ENCODE peak calls at places on chromosomes 12 and 14, in five cellular contexts. B is activated B cell treated with CpG ODN at 0.5 μM for 24 hours; Q is activated CD4-positive, CD25-positive, alpha-beta regulatory T cell; A is fibroblast of lung; S is right atrium auricular region. O is an unnamed sample.

GRCh38 chr12:31558521-31558920 is 32.4 kb downstream of the DENND5B start:
- DNase-seq in S (no peak), B (no peak), A (peak), Q (no peak), O (no peak)

GRCh38 chr12:107775093-107775721 is 703 bp downstream of the ASCL4 start:
- DNase-seq in S (no peak), B (no peak), Q (no peak), A (no peak), O (no peak)

GRCh38 chr12:28486521-28486920 is 296.3 kb downstream of the CCDC91 start:
- DNase-seq in S (no peak), Q (no peak), A (peak), B (no peak), O (no peak)

GRCh38 chr12:24728366-24728765 is 220.5 kb downstream of the BCAT1 start:
- DNase-seq in S (no peak), A (peak), Q (no peak), B (no peak), O (no peak)

GRCh38 chr12:67091678-67092077 is 177.5 kb upstream of the CAND1 start:
- DNase-seq in Q (no peak), B (no peak), S (no peak), A (no peak), O (no peak)

GRCh38 chr14:71488703-71489141 is 443.5 kb upstream of the RGS6 start:
- DNase-seq in S (no peak), B (no peak), A (peak), Q (no peak), O (no peak)

GRCh38 chr12:69570545-69571399 is 14.5 kb upstream of the CCT2 start:
- DNase-seq in A (peak), Q (no peak), B (no peak), S (no peak), O (no peak)

GRCh38 chr14:81161088-81161487 is 59.7 kb downstream of the GTF2A1 start:
- DNase-seq in B (no peak), S (no peak), Q (no peak), A (no peak), O (no peak)

GRCh38 chr14:103315368-103315911 is 18.6 kb upstream of the EIF5 start:
- DNase-seq in S (peak), B (no peak), A (peak), Q (no peak), O (no peak)

GRCh38 chr14:101854366-101854765 is 92.9 kb downstream of the PPP2R5C start:
- DNase-seq in S (no peak), B (no peak), A (no peak), Q (no peak), O (peak)

GRCh38 chr12:110590806-110591326 is 7.7 kb upstream of the PPTC7 start:
- DNase-seq in S (no peak), B (no peak), A (no peak), Q (no peak), O (no peak)

GRCh38 chr12:123771261-123771660 is 9.2 kb downstream of the DNAH10 start:
- DNase-seq in S (no peak), Q (no peak), B (no peak), A (no peak), O (no peak)

GRCh38 chr12:66662179-66662578 is 16.7 kb downstream of the GRIP1 start:
- DNase-seq in B (no peak), A (no peak), S (no peak), Q (no peak), O (no peak)

GRCh38 chr12:100234591-100235304 is 32.1 kb downstream of the DEPDC4 start:
- DNase-seq in Q (no peak), A (peak), B (no peak), S (no peak), O (no peak)

GRCh38 chr12:23504043-23504442 is 445.4 kb downstream of the SOX5 start:
- DNase-seq in A (no peak), Q (no peak), B (no peak), S (no peak), O (no peak)

GRCh38 chr12:11228268-11228879 is 41.1 kb downstream of the PRB3 start:
- DNase-seq in Q (no peak), B (no peak), A (peak), S (no peak), O (no peak)

GRCh38 chr12:31586703-31587102 is 4.2 kb downstream of the DENND5B start:
- DNase-seq in A (no peak), Q (no peak), S (no peak), B (no peak), O (no peak)

GRCh38 chr12:27969901-27970390 is 2.6 kb downstream of the PTHLH start:
- DNase-seq in B (no peak), S (no peak), Q (no peak), A (peak), O (no peak)

GRCh38 chr12:84186433-84186832 is 726.2 kb downstream of the SLC6A15 start:
- DNase-seq in Q (no peak), S (no peak), B (no peak), A (no peak), O (no peak)

GRCh38 chr12:59904874-59905521 is 309.2 kb downstream of the SLC16A7 start:
- DNase-seq in S (no peak), A (peak), B (no peak), Q (no peak), O (no peak)

GRCh38 chr12:121911824-121912585 is 6.4 kb upstream of the CFAP251 start:
- DNase-seq in S (no peak), Q (no peak), A (no peak), B (no peak), O (no peak)

GRCh38 chr12:52171950-52172512 is 19.8 kb downstream of the KRT80 start:
- DNase-seq in B (no peak), A (peak), S (no peak), Q (no peak), O (peak)

GRCh38 chr14:20652996-20653975 is 11.8 kb upstream of the OR6S1 start:
- DNase-seq in Q (no peak), A (peak), S (peak), B (no peak), O (no peak)

GRCh38 chr14:60220917-60221316 is 28.1 kb upstream of the PPM1A start:
- DNase-seq in Q (no peak), A (no peak), S (no peak), B (no peak), O (no peak)

GRCh38 chr12:19474147-19474546 is 34.9 kb downstream of the AEBP2 start:
- DNase-seq in A (no peak), B (no peak), Q (no peak), S (no peak), O (no peak)

GRCh38 chr12:12297201-12297830 is 30.5 kb upstream of the LRP6 start:
- DNase-seq in S (no peak), B (no peak), A (no peak), Q (no peak), O (no peak)

GRCh38 chr12:6607751-6608591 is 792 bp upstream of the CHD4 start:
- DNase-seq in S (peak), B (no peak), A (peak), Q (no peak), O (no peak)

GRCh38 chr14:105011312-105011990 is 9.4 kb downstream of the CDCA4 start:
- DNase-seq in Q (no peak), A (no peak), B (no peak), S (no peak), O (no peak)

GRCh38 chr12:53611304-53611703 is 14.9 kb downstream of the ATF7 start:
- DNase-seq in S (no peak), Q (no peak), A (no peak), B (no peak), O (no peak)

GRCh38 chr12:107415066-107415465 is 270.5 kb upstream of the PWP1 start:
- DNase-seq in B (no peak), A (peak), S (no peak), Q (no peak), O (no peak)

GRCh38 chr12:74728006-74728405 is 190.4 kb downstream of the ATXN7L3B start:
- DNase-seq in Q (no peak), A (no peak), S (no peak), B (no peak), O (no peak)

GRCh38 chr12:18383203-18383602 is 121.9 kb downstream of the PIK3C2G start:
- DNase-seq in Q (no peak), B (no peak), S (no peak), A (peak), O (no peak)

GRCh38 chr12:114701104-114701414 is 17.1 kb upstream of the TBX3 start:
- DNase-seq in S (no peak), Q (no peak), A (no peak), B (no peak), O (no peak)

GRCh38 chr14:99360774-99361595 is 89.0 kb upstream of the BCL11B start:
- DNase-seq in A (no peak), B (no peak), Q (no peak), S (no peak), O (no peak)

GRCh38 chr14:52551696-52552062 is 626 bp downstream of the TXNDC16 start:
- DNase-seq in Q (no peak), S (no peak), A (peak), B (no peak), O (no peak)

GRCh38 chr12:49832836-49833421 is 4.7 kb upstream of the NCKAP5L start:
- DNase-seq in S (no peak), A (peak), B (no peak), Q (no peak), O (no peak)

GRCh38 chr14:22558221-22558913 is 30.7 kb downstream of the DAD1 start:
- DNase-seq in A (no peak), Q (peak), S (no peak), B (no peak), O (no peak)

GRCh38 chr14:56195727-56196126 is 77.5 kb downstream of the PELI2 start:
- DNase-seq in B (no peak), S (no peak), A (peak), Q (no peak), O (no peak)

GRCh38 chr12:92695577-92695976 is 7.2 kb upstream of the PLEKHG7 start:
- DNase-seq in Q (no peak), S (no peak), B (no peak), A (no peak), O (no peak)